ENCODE peak calls at places on chromosomes 4 and X, in four cellular contexts. One of them, this sample, is unnamed. For H3K4me1, the result is how much of the 10 kb centered on the place peaks cover.

GRCh38 chrX:134718329-134719317 is 60.4 kb upstream of the PLAC1 start:
- DNase-seq in HCT116: peak
- DNase-seq in thyroid gland: peak
- DNase-seq in A549: peak
- DNase-seq in this sample: no peak

GRCh38 chrX:149495573-149496071 is 9.5 kb downstream of the IDS start:
- DNase-seq in HCT116: peak
- DNase-seq in thyroid gland: no peak
- DNase-seq in A549: peak
- DNase-seq in this sample: no peak

GRCh38 chr4:7564242-7564641 is 129.5 kb upstream of the PSAPL1 start:
- DNase-seq in HCT116: no peak
- DNase-seq in thyroid gland: no peak
- DNase-seq in A549: no peak
- DNase-seq in this sample: no peak

GRCh38 chr4:74675673-74676279 is 118.5 kb downstream of the BTC start:
- DNase-seq in HCT116: peak
- DNase-seq in thyroid gland: no peak
- DNase-seq in A549: peak
- DNase-seq in this sample: peak

GRCh38 chr4:108651068-108651794 is 832 bp downstream of the OSTC start:
- DNase-seq in HCT116: no peak
- DNase-seq in thyroid gland: no peak
- DNase-seq in A549: peak
- DNase-seq in this sample: peak

GRCh38 chr4:175970072-175970471 is 95.6 kb upstream of the WDR17 start:
- DNase-seq in HCT116: no peak
- DNase-seq in thyroid gland: no peak
- DNase-seq in A549: no peak
- DNase-seq in this sample: no peak

GRCh38 chr4:123190176-123190575 is 206.4 kb upstream of the SPRY1 start:
- DNase-seq in HCT116: no peak
- DNase-seq in thyroid gland: no peak
- DNase-seq in A549: no peak
- DNase-seq in this sample: no peak

GRCh38 chr4:20259707-20260106 is 8.0 kb downstream of the SLIT2 start:
- DNase-seq in HCT116: no peak
- DNase-seq in thyroid gland: no peak
- DNase-seq in A549: no peak
- DNase-seq in this sample: peak

GRCh38 chr4:5747746-5748365 is 36.9 kb downstream of the EVC start:
- DNase-seq in HCT116: no peak
- DNase-seq in thyroid gland: peak
- DNase-seq in A549: no peak
- DNase-seq in this sample: peak

GRCh38 chr4:879730-880079 is 52.4 kb downstream of the GAK start:
- DNase-seq in HCT116: no peak
- DNase-seq in thyroid gland: no peak
- DNase-seq in A549: no peak
- DNase-seq in this sample: no peak

GRCh38 chrX:17397074-17397473 is 22.1 kb downstream of the NHS start:
- DNase-seq in HCT116: no peak
- DNase-seq in thyroid gland: no peak
- DNase-seq in A549: peak
- DNase-seq in this sample: no peak

GRCh38 chrX:36787787-36788186 is 220.4 kb upstream of the FAM47C start:
- DNase-seq in HCT116: no peak
- DNase-seq in thyroid gland: no peak
- DNase-seq in A549: no peak
- DNase-seq in this sample: no peak

GRCh38 chrX:30935985-30936384 is 46.9 kb upstream of the TAB3 start:
- DNase-seq in HCT116: peak
- DNase-seq in thyroid gland: peak
- DNase-seq in A549: peak
- DNase-seq in this sample: peak

GRCh38 chr4:177511611-177512010 is 69.4 kb upstream of the AGA start:
- DNase-seq in HCT116: peak
- DNase-seq in thyroid gland: no peak
- DNase-seq in A549: no peak
- DNase-seq in this sample: no peak

DNA sequence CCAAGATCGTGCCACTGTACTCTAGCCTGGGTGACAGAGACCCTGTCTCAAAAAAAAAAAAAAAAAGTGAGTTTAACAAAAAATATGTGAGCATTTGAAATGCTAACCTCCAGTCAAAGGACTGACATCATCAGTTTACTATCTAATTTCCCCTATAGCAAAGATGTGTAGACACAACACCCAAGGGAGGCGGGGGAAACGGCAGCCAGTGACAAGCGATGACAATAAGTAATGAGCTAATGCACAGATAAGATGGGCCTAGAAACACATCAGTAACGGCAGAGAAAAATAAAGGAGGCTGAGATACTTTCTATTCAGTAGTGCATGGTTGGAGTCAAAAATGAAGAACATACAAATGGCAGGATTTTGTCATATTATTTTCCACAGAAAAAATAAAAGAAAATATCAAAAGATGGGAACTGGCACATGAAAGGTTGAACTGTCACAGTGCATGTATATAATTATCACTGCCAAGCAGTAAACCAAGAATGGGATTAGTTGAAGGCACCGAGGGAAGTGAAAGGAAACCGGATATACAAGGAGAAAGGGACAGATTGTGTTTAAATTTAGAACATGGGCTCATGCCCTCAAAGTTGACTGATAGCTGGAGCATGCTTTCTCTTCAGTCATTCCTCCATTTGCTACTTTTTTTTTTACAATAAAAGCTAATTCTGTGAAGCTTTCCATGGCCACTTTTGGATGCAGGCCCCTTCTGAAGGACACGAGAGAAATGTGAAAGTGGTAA is 41.8 kb downstream of the IGFBP7 start:
- DNase-seq in HCT116: no peak
- DNase-seq in thyroid gland: no peak
- DNase-seq in A549: no peak
- DNase-seq in this sample: no peak
- H3K4me1 ChIP-seq in HCT116: under half
- H3K4me1 ChIP-seq in thyroid gland: under half
- H3K4me1 ChIP-seq in A549: half or more
- H3K4me1 ChIP-seq in this sample: under half

GRCh38 chrX:137432609-137433008 is 133.3 kb upstream of the ZIC3 start:
- DNase-seq in HCT116: no peak
- DNase-seq in thyroid gland: no peak
- DNase-seq in A549: peak
- DNase-seq in this sample: peak
- TF ChIP-seq CTCF in HCT116: no peak
- TF ChIP-seq CTCF in thyroid gland: no peak
- TF ChIP-seq CTCF in A549: no peak
- TF ChIP-seq CTCF in this sample: no peak

GRCh38 chrX:45757272-45757671 is 556.6 kb upstream of the DIPK2B start:
- DNase-seq in HCT116: no peak
- DNase-seq in thyroid gland: no peak
- DNase-seq in A549: no peak
- DNase-seq in this sample: no peak

GRCh38 chrX:45755719-45756118 is 555.0 kb upstream of the DIPK2B start:
- DNase-seq in HCT116: no peak
- DNase-seq in thyroid gland: no peak
- DNase-seq in A549: no peak
- DNase-seq in this sample: no peak

GRCh38 chrX:45758319-45758718 is 557.6 kb upstream of the DIPK2B start:
- DNase-seq in HCT116: no peak
- DNase-seq in thyroid gland: no peak
- DNase-seq in A549: no peak
- DNase-seq in this sample: no peak

GRCh38 chrX:45758738-45759397 is 558.2 kb upstream of the DIPK2B start:
- DNase-seq in HCT116: no peak
- DNase-seq in thyroid gland: no peak
- DNase-seq in A549: no peak
- DNase-seq in this sample: no peak

GRCh38 chrX:45756562-45756961 is 555.9 kb upstream of the DIPK2B start:
- DNase-seq in HCT116: no peak
- DNase-seq in thyroid gland: peak
- DNase-seq in A549: no peak
- DNase-seq in this sample: no peak
- H3K27ac ChIP-seq in HCT116: peak
- H3K27ac ChIP-seq in thyroid gland: peak
- H3K27ac ChIP-seq in A549: peak
- H3K27ac ChIP-seq in this sample: no peak

GRCh38 chr4:82432596-82432995 is 2.2 kb downstream of the ENOPH1 start:
- DNase-seq in HCT116: no peak
- DNase-seq in thyroid gland: no peak
- DNase-seq in A549: no peak
- DNase-seq in this sample: no peak
- H3K4me1 ChIP-seq in HCT116: under half
- H3K4me1 ChIP-seq in thyroid gland: under half
- H3K4me1 ChIP-seq in A549: under half
- H3K4me1 ChIP-seq in this sample: under half

GRCh38 chr4:140085924-140086323 is 68.1 kb downstream of the MAML3 start:
- DNase-seq in HCT116: no peak
- DNase-seq in thyroid gland: no peak
- DNase-seq in A549: no peak
- DNase-seq in this sample: no peak

GRCh38 chr4:140084426-140084825 is 69.6 kb downstream of the MAML3 start:
- DNase-seq in HCT116: no peak
- DNase-seq in thyroid gland: no peak
- DNase-seq in A549: no peak
- DNase-seq in this sample: no peak

GRCh38 chr4:140083320-140083719 is 70.7 kb downstream of the MAML3 start:
- DNase-seq in HCT116: no peak
- DNase-seq in thyroid gland: no peak
- DNase-seq in A549: no peak
- DNase-seq in this sample: no peak

GRCh38 chr4:140082399-140082758 is 71.6 kb downstream of the MAML3 start:
- DNase-seq in HCT116: no peak
- DNase-seq in thyroid gland: no peak
- DNase-seq in A549: no peak
- DNase-seq in this sample: no peak

DNA sequence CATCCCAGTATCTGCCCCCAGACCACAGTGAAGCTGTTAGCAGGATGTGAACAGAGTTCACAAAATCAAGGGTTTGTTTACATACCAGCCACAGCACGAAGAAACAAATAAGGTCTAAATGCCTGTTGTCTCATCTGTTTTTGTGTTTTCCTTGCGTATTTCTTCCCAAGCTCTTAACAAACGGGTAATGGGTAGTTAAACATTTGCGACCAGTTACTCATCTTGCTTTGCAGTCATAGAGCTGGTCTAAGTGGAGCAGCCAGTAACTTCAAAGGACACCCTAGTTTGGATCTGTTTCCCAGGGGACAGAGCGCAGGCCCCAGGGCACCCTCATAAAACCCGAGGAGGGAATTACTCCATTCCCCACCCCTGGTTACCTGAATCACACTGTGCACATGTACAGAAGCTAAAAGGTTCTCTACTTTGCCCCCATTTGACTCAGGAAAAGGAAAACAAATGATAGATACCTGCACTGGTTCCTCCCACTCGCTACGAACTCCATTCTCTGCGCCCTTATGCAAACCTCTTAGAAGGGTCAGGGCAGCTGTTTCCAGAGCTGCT is 68.8 kb downstream of the MAML3 start:
- DNase-seq in HCT116: no peak
- DNase-seq in thyroid gland: no peak
- DNase-seq in A549: peak
- DNase-seq in this sample: no peak
- TF ChIP-seq CTCF in HCT116: no peak
- TF ChIP-seq CTCF in thyroid gland: no peak
- TF ChIP-seq CTCF in A549: no peak
- TF ChIP-seq CTCF in this sample: no peak

GRCh38 chrX:40097492-40098263 is at the start of gene BCOR:
- DNase-seq in HCT116: no peak
- DNase-seq in thyroid gland: peak
- DNase-seq in A549: peak
- DNase-seq in this sample: peak

GRCh38 chrX:40097101-40097491 is 662 bp downstream of the BCOR start:
- DNase-seq in HCT116: no peak
- DNase-seq in thyroid gland: peak
- DNase-seq in A549: no peak
- DNase-seq in this sample: no peak

GRCh38 chrX:40095588-40096394 is 2.0 kb downstream of the BCOR start:
- DNase-seq in HCT116: no peak
- DNase-seq in thyroid gland: peak
- DNase-seq in A549: no peak
- DNase-seq in this sample: peak

GRCh38 chrX:40094900-40095587 is 2.7 kb downstream of the BCOR start:
- DNase-seq in HCT116: no peak
- DNase-seq in thyroid gland: no peak
- DNase-seq in A549: no peak
- DNase-seq in this sample: no peak

GRCh38 chrX:40096395-40097091 is 1.2 kb downstream of the BCOR start:
- DNase-seq in HCT116: no peak
- DNase-seq in thyroid gland: peak
- DNase-seq in A549: no peak
- DNase-seq in this sample: peak
- H3K27ac ChIP-seq in HCT116: peak
- H3K27ac ChIP-seq in thyroid gland: peak
- H3K27ac ChIP-seq in A549: peak
- H3K27ac ChIP-seq in this sample: peak

DNA sequence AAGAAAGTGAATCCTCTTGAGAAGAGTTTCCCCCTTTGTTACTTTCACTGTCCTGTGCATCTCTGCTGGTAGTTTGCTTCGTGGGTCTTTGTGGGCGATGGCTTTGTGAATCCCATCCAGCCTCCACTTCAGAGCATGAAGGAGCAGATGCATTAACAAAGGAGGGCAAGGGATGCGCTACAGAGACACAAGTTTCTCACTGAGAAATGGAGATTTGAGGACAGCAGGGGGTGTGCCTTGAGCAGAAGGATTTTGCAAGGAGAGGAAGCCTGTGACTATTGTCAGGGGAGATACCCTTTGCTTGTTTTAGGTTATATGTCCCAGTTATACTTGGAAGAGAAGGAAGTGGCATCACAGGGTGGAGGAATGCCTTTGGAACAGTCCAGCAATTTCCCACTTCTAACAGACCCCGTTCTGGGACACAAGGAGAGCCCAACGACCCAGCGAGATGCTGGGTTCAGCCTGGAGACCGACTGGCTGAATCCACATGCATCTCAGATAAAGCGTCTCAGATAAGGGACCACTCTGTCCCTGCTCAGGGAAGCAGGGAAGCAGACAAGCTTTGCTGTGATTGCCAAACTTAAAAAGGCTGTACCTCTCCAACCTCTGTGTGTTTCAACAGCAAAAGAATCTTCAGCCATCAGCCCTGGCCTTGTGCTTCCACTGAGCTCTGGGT is 314.6 kb upstream of the GATB start:
- DNase-seq in HCT116: no peak
- DNase-seq in thyroid gland: no peak
- DNase-seq in A549: no peak
- DNase-seq in this sample: no peak
- H3K4me1 ChIP-seq in HCT116: under half
- H3K4me1 ChIP-seq in thyroid gland: under half
- H3K4me1 ChIP-seq in A549: under half
- H3K4me1 ChIP-seq in this sample: under half